ENCODE peak calls at places on chromosomes 16 and 17, in four cellular contexts. One of them, this sample, is unnamed.
A peak's percentile ranks its signal among the peaks of the same experiment; 100 is the strongest.

GRCh38 chr17:79975498-79976134 is 60.1 kb downstream of the TBC1D16 start:
- DNase-seq in A549: no peak
- DNase-seq in OCI-LY7: no peak
- DNase-seq in right atrium auricular region: no peak
- DNase-seq in this sample: no peak

GRCh38 chr16:13083687-13084086 is 182.3 kb downstream of the SHISA9 start:
- DNase-seq in A549: no peak
- DNase-seq in OCI-LY7: no peak
- DNase-seq in right atrium auricular region: no peak
- DNase-seq in this sample: no peak

GRCh38 chr16:12426122-12426521 is 377.6 kb downstream of the CPPED1 start:
- DNase-seq in A549: no peak
- DNase-seq in OCI-LY7: no peak
- DNase-seq in right atrium auricular region: no peak
- DNase-seq in this sample: no peak

GRCh38 chr16:8583712-8584111 is 6.6 kb downstream of the TMEM114 start:
- DNase-seq in A549: no peak
- DNase-seq in OCI-LY7: no peak
- DNase-seq in right atrium auricular region: no peak
- DNase-seq in this sample: no peak

GRCh38 chr16:56945847-56946527 is 14.0 kb downstream of the HERPUD1 start:
- DNase-seq in A549: no peak
- DNase-seq in OCI-LY7: no peak
- DNase-seq in right atrium auricular region: no peak
- DNase-seq in this sample: no peak

GRCh38 chr16:58912571-58912970 is 178.5 kb upstream of the GOT2 start:
- DNase-seq in A549: no peak
- DNase-seq in OCI-LY7: no peak
- DNase-seq in right atrium auricular region: no peak
- DNase-seq in this sample: no peak

GRCh38 chr16:16974192-16974591 is 496.6 kb downstream of the XYLT1 start:
- DNase-seq in A549: no peak
- DNase-seq in OCI-LY7: no peak
- DNase-seq in right atrium auricular region: no peak
- DNase-seq in this sample: no peak

GRCh38 chr17:31425646-31426045 is 34.2 kb downstream of the RAB11FIP4 start:
- DNase-seq in A549: no peak
- DNase-seq in OCI-LY7: no peak
- DNase-seq in right atrium auricular region: no peak
- DNase-seq in this sample: no peak

GRCh38 chr16:89556750-89557149 is 3.7 kb upstream of the RPL13 start:
- DNase-seq in A549: no peak
- DNase-seq in OCI-LY7: no peak
- DNase-seq in right atrium auricular region: no peak
- DNase-seq in this sample: no peak

GRCh38 chr17:70314096-70314495 is 144.8 kb downstream of the KCNJ2 start:
- DNase-seq in A549: no peak
- DNase-seq in OCI-LY7: no peak
- DNase-seq in right atrium auricular region: no peak
- DNase-seq in this sample: no peak

GRCh38 chr16:57801098-57801855 is 1.0 kb downstream of the KIFC3 start:
- DNase-seq in A549: peak; percentile 73
- DNase-seq in OCI-LY7: no peak
- DNase-seq in right atrium auricular region: no peak
- DNase-seq in this sample: peak; percentile 69

GRCh38 chr17:28646039-28646754 is 1.2 kb upstream of the BLTP2 start:
- DNase-seq in A549: peak; percentile 44
- DNase-seq in OCI-LY7: no peak
- DNase-seq in right atrium auricular region: no peak
- DNase-seq in this sample: no peak

GRCh38 chr17:29582254-29582765 is 7.1 kb downstream of the GIT1 start:
- DNase-seq in A549: no peak
- DNase-seq in OCI-LY7: no peak
- DNase-seq in right atrium auricular region: no peak
- DNase-seq in this sample: no peak

GRCh38 chr16:10895053-10895946 is 18.3 kb downstream of the CIITA start:
- DNase-seq in A549: no peak
- DNase-seq in OCI-LY7: peak; percentile 52
- DNase-seq in right atrium auricular region: no peak
- DNase-seq in this sample: peak; percentile 60

GRCh38 chr17:79130536-79131273 is 56.1 kb downstream of the ENGASE start:
- DNase-seq in A549: no peak
- DNase-seq in OCI-LY7: no peak
- DNase-seq in right atrium auricular region: no peak
- DNase-seq in this sample: no peak

GRCh38 chr17:81665205-81666091 is 957 bp downstream of the OXLD1 start:
- DNase-seq in A549: peak; percentile 61
- DNase-seq in OCI-LY7: peak; percentile 61
- DNase-seq in right atrium auricular region: no peak
- DNase-seq in this sample: peak; percentile 20

GRCh38 chr17:38922538-38923291 is 2.7 kb upstream of the LASP1NB start:
- DNase-seq in A549: no peak
- DNase-seq in OCI-LY7: no peak
- DNase-seq in right atrium auricular region: peak; percentile 86
- DNase-seq in this sample: no peak

GRCh38 chr17:11704041-11704440 is 105.8 kb downstream of the DNAH9 start:
- DNase-seq in A549: no peak
- DNase-seq in OCI-LY7: no peak
- DNase-seq in right atrium auricular region: no peak
- DNase-seq in this sample: no peak

GRCh38 chr16:89089142-89089541 is 4.5 kb upstream of the ACSF3 start:
- DNase-seq in A549: no peak
- DNase-seq in OCI-LY7: no peak
- DNase-seq in right atrium auricular region: no peak
- DNase-seq in this sample: no peak

GRCh38 chr17:55264273-55264639 is 504 bp upstream of the HLF start:
- DNase-seq in A549: no peak
- DNase-seq in OCI-LY7: no peak
- DNase-seq in right atrium auricular region: no peak
- DNase-seq in this sample: no peak

GRCh38 chr16:4704913-4705312 is 11.6 kb downstream of the NUDT16L1 start:
- DNase-seq in A549: no peak
- DNase-seq in OCI-LY7: no peak
- DNase-seq in right atrium auricular region: no peak
- DNase-seq in this sample: no peak

GRCh38 chr17:16463341-16464000 is 28.5 kb downstream of the LRRC75A start:
- DNase-seq in A549: peak; percentile 62
- DNase-seq in OCI-LY7: no peak
- DNase-seq in right atrium auricular region: no peak
- DNase-seq in this sample: peak; percentile 56

GRCh38 chr17:7034955-7035590 is 742 bp upstream of the SLC16A13 start:
- DNase-seq in A549: no peak
- DNase-seq in OCI-LY7: peak; percentile 38
- DNase-seq in right atrium auricular region: no peak
- DNase-seq in this sample: no peak

GRCh38 chr17:79616801-79617200 is 6.0 kb upstream of the RBFOX3 start:
- DNase-seq in A549: no peak
- DNase-seq in OCI-LY7: no peak
- DNase-seq in right atrium auricular region: no peak
- DNase-seq in this sample: no peak

GRCh38 chr17:73401911-73402310 is 90.1 kb upstream of the CDC42EP4 start:
- DNase-seq in A549: no peak
- DNase-seq in OCI-LY7: no peak
- DNase-seq in right atrium auricular region: no peak
- DNase-seq in this sample: no peak

GRCh38 chr17:59342681-59343127 is 11.2 kb downstream of the YPEL2 start:
- DNase-seq in A549: no peak
- DNase-seq in OCI-LY7: no peak
- DNase-seq in right atrium auricular region: no peak
- DNase-seq in this sample: no peak

GRCh38 chr17:59346341-59346740 is 14.9 kb downstream of the YPEL2 start:
- DNase-seq in A549: no peak
- DNase-seq in OCI-LY7: no peak
- DNase-seq in right atrium auricular region: no peak
- DNase-seq in this sample: no peak

GRCh38 chr17:59347975-59348391 is 16.5 kb downstream of the YPEL2 start:
- DNase-seq in A549: no peak
- DNase-seq in OCI-LY7: no peak
- DNase-seq in right atrium auricular region: no peak
- DNase-seq in this sample: no peak

GRCh38 chr17:59346876-59347407 is 15.5 kb downstream of the YPEL2 start:
- DNase-seq in A549: no peak
- DNase-seq in OCI-LY7: no peak
- DNase-seq in right atrium auricular region: no peak
- DNase-seq in this sample: no peak

DNA sequence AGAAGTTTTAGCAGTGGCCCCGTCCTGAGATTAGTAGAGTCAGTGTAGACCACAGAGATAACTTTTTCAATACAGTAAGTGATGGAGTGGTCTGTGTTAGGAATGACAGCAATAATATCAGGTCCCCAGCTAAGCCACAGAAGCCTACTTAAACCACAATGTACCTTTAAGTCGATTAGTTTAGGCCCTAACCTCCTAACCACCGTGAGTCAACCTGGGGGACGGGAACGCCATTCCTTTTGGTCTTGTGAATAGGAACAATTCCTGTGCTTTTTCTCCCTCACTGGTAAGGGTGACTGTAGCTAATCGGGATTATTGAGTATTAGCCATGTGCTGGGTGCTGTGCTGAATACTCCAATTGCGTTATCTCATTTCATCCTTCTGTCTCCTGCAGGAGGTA is 14.0 kb downstream of the YPEL2 start:
- DNase-seq in A549: no peak
- DNase-seq in OCI-LY7: no peak
- DNase-seq in right atrium auricular region: no peak
- DNase-seq in this sample: no peak
- H3K27ac ChIP-seq in A549: no peak overlapping the region
- H3K27ac ChIP-seq in OCI-LY7: no peak overlapping the region
- H3K27ac ChIP-seq in right atrium auricular region: no peak overlapping the region
- H3K27ac ChIP-seq in this sample: no peak overlapping the region

GRCh38 chr17:14301279-14301760 is 439 bp downstream of the HS3ST3B1 start:
- DNase-seq in A549: no peak
- DNase-seq in OCI-LY7: peak; percentile 47
- DNase-seq in right atrium auricular region: no peak
- DNase-seq in this sample: no peak
- TF ChIP-seq CTCF in A549: peak; percentile 15
- TF ChIP-seq CTCF in OCI-LY7: peak; percentile 46
- TF ChIP-seq CTCF in right atrium auricular region: peak; percentile 7
- TF ChIP-seq CTCF in this sample: peak; percentile 38

DNA sequence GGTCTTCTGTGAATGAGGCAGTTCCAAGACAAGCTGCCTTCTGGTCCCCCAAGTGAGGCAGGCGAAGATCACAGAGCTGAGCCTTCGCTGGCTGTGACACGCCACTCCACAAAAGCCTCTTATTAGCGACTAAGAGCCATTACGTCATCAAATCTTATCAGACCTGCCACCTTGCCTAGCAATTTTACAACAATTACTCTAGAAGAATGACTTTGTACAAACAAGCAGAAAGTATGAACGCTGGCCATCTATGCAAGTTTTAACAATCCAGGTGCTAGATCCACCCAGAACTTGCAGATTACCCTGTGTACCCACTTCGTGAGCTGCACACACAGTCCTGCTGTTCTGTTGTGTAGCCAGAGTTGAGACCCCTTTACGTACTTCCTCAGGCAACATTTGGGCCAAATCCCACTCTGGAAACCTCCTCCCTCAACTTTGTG is 3.8 kb upstream of the ICAM2 start:
- DNase-seq in A549: no peak
- DNase-seq in OCI-LY7: no peak
- DNase-seq in right atrium auricular region: no peak
- DNase-seq in this sample: no peak
- H3K27ac ChIP-seq in A549: no peak overlapping the region
- H3K27ac ChIP-seq in OCI-LY7: peak overlapping the region; percentile 20
- H3K27ac ChIP-seq in right atrium auricular region: peak overlapping the region; percentile 36
- H3K27ac ChIP-seq in this sample: no peak overlapping the region

DNA sequence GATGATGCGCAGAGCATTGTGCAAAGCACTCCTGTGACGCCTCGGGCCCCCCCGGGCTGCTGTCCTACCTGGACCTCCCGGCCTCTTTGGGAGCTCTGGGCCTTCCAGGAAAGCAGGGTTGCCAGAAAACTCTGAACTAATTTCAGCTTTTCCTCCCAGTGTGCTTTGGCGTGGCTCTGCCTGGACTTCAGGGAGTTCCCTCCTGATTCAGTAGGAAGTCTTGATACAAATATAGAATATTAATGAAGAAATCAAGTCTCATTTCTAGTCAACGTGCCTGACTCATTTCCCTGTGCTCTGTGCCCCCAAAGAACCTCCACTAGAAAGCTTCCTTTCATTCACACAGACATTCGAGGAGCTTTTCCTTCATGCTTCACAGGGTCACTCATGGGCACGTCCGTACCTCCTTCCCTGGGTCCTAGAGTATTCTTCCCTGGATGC is 84.0 kb upstream of the NOL11 start:
- DNase-seq in A549: no peak
- DNase-seq in OCI-LY7: no peak
- DNase-seq in right atrium auricular region: no peak
- DNase-seq in this sample: no peak
- TF ChIP-seq CTCF in A549: no peak
- TF ChIP-seq CTCF in OCI-LY7: no peak
- TF ChIP-seq CTCF in right atrium auricular region: no peak
- TF ChIP-seq CTCF in this sample: no peak

GRCh38 chr16:87851141-87851587 is 18.1 kb downstream of the SLC7A5 start:
- DNase-seq in A549: no peak
- DNase-seq in OCI-LY7: no peak
- DNase-seq in right atrium auricular region: no peak
- DNase-seq in this sample: peak; percentile 67
- H3K27ac ChIP-seq in A549: peak overlapping the region; percentile 97
- H3K27ac ChIP-seq in OCI-LY7: peak overlapping the region; percentile 85
- H3K27ac ChIP-seq in right atrium auricular region: no peak overlapping the region
- H3K27ac ChIP-seq in this sample: peak overlapping the region; percentile 98

DNA sequence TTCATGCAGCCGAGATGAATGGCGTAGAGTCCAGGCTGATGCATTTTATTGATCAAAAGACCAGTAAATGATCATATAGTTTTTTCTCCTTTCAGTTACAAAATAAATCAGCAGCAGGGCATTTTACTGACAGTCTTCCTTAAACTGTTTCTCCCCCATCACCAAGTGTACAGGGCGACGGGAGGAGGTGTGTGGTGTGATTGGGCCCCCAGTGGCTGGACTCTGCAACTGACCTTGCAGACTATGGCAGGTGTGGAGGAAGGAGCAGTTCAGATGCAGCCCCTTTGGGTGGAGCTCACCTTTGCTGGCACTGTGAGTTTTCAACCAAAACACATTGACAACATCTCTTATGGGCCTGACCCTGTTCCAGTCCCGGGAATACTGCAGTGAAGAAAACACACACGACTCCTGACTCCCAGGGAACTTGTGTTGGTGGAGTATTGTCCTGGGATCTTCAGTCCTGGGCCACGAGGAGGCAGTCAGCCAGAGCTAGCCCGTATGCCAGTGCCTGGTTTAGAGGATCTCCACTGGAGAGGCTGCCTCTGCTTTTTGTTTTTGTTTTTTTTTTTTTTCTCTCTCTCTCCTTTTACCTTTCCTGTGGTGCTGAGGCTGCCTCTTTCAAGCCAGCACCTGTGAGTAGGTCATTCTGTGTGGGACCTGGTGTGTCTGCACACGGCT is 29.8 kb downstream of the KIAA0513 start:
- DNase-seq in A549: peak; percentile 33
- DNase-seq in OCI-LY7: peak; percentile 45
- DNase-seq in right atrium auricular region: no peak
- DNase-seq in this sample: no peak
- TF ChIP-seq CTCF in A549: no peak
- TF ChIP-seq CTCF in OCI-LY7: peak; percentile 65
- TF ChIP-seq CTCF in right atrium auricular region: peak; percentile 29
- TF ChIP-seq CTCF in this sample: peak; percentile 10

GRCh38 chr16:83100679-83101078 is 473.9 kb downstream of the CDH13 start:
- DNase-seq in A549: no peak
- DNase-seq in OCI-LY7: no peak
- DNase-seq in right atrium auricular region: no peak
- DNase-seq in this sample: peak; percentile 49
- H3K27ac ChIP-seq in A549: no peak overlapping the region
- H3K27ac ChIP-seq in OCI-LY7: no peak overlapping the region
- H3K27ac ChIP-seq in right atrium auricular region: no peak overlapping the region
- H3K27ac ChIP-seq in this sample: no peak overlapping the region

This sample was measured in RWPE1.